ENCODE peak calls at places on chromosomes 16 and 17, in seven cellular contexts. W, P, C, L, F, Y and D are unnamed samples.

GRCh38 chr16:89001117-89002027 is 24.4 kb upstream of the CBFA2T3 start:
- DNase-seq in L (no peak), C (no peak), F (no peak), P (no peak), W (no peak), Y (no peak), D (peak)

GRCh38 chr16:1612320-1613111 is at the start of gene CRAMP1:
- DNase-seq in W (no peak), F (no peak), L (peak), C (no peak), Y (no peak), P (no peak), D (peak)

GRCh38 chr17:19357351-19358140 is 5.0 kb downstream of the B9D1 start:
- DNase-seq in F (no peak), W (no peak), C (no peak), L (no peak), P (no peak), Y (no peak), D (no peak)

GRCh38 chr16:6947291-6947690 is 385.4 kb upstream of the RBFOX1 start:
- DNase-seq in P (no peak), Y (no peak), C (no peak), L (no peak), W (no peak), F (no peak), D (no peak)

GRCh38 chr16:3656491-3657468 is 2.3 kb downstream of the DNASE1 start:
- DNase-seq in W (no peak), Y (peak), F (no peak), L (no peak), P (peak), C (no peak), D (no peak)

GRCh38 chr17:75588546-75589016 is 981 bp downstream of the MYO15B start:
- DNase-seq in Y (peak), L (no peak), C (no peak), F (no peak), P (no peak), W (peak), D (no peak)

GRCh38 chr17:14321476-14321949 is 20.6 kb downstream of the HS3ST3B1 start:
- DNase-seq in C (no peak), Y (no peak), P (no peak), W (no peak), L (no peak), F (no peak), D (no peak)

GRCh38 chr17:21394265-21394664 is 18.1 kb downstream of the KCNJ12 start:
- DNase-seq in W (no peak), C (no peak), P (no peak), F (no peak), L (peak), Y (no peak), D (no peak)

GRCh38 chr16:55294947-55295346 is 29.1 kb upstream of the IRX6 start:
- DNase-seq in L (no peak), F (no peak), Y (peak), C (no peak), W (no peak), P (no peak), D (no peak)

GRCh38 chr17:3531266-3532101 is 26.1 kb downstream of the TRPV3 start:
- DNase-seq in W (peak), Y (peak), L (no peak), F (no peak), C (no peak), P (peak), D (no peak)

GRCh38 chr16:50797456-50797855 is 55.6 kb downstream of the CYLD start:
- DNase-seq in P (no peak), C (no peak), L (no peak), Y (no peak), W (no peak), F (no peak), D (no peak)

GRCh38 chr16:870856-871561 is 70.5 kb upstream of the GNG13 start:
- DNase-seq in L (no peak), W (no peak), C (no peak), Y (no peak), P (no peak), F (no peak), D (no peak)

GRCh38 chr17:43416998-43417891 is 18.5 kb downstream of the ARL4D start:
- DNase-seq in Y (peak), F (no peak), L (no peak), C (no peak), W (peak), P (no peak), D (no peak)

GRCh38 chr17:9185142-9185541 is 163.8 kb downstream of the NTN1 start:
- DNase-seq in C (no peak), P (no peak), W (no peak), F (no peak), L (no peak), Y (no peak), D (no peak)

GRCh38 chr17:15894258-15894657 is 50.7 kb upstream of the ADORA2B start:
- DNase-seq in L (no peak), Y (no peak), P (no peak), C (no peak), F (no peak), W (no peak), D (no peak)

GRCh38 chr16:28264656-28265055 is 27.7 kb upstream of the SBK1 start:
- DNase-seq in P (no peak), W (no peak), Y (peak), C (no peak), F (no peak), L (no peak), D (no peak)

GRCh38 chr16:79947771-79948170 is 347.2 kb upstream of the MAF start:
- DNase-seq in L (no peak), W (no peak), F (no peak), P (no peak), Y (no peak), C (no peak), D (no peak)

GRCh38 chr17:70208080-70208794 is 38.9 kb downstream of the KCNJ2 start:
- DNase-seq in L (no peak), C (no peak), W (no peak), F (no peak), P (no peak), Y (no peak), D (no peak)

GRCh38 chr17:10050597-10051101 is 145.6 kb upstream of the RCVRN start:
- DNase-seq in C (peak), P (no peak), Y (no peak), W (no peak), F (no peak), L (no peak), D (no peak)

GRCh38 chr17:41464682-41465081 is 2.5 kb downstream of the KRT32 start:
- DNase-seq in F (no peak), C (peak), P (no peak), L (peak), W (peak), Y (peak), D (no peak)

GRCh38 chr17:8673621-8674020 is 43.1 kb upstream of the MYH10 start:
- DNase-seq in W (peak), P (no peak), Y (no peak), L (no peak), F (no peak), C (no peak), D (no peak)

GRCh38 chr17:57165754-57166153 is 80.7 kb downstream of the AKAP1 start:
- DNase-seq in Y (no peak), C (no peak), P (no peak), W (no peak), F (no peak), L (no peak), D (no peak)

GRCh38 chr17:82097187-82097918 is 683 bp downstream of the FASN start:
- DNase-seq in C (no peak), P (peak), Y (no peak), L (peak), F (no peak), W (peak), D (peak)

GRCh38 chr17:41545829-41546410 is 17.8 kb upstream of the KRT19 start:
- DNase-seq in W (no peak), L (no peak), P (no peak), C (no peak), F (no peak), Y (no peak), D (no peak)

GRCh38 chr17:19728114-19728495 is 11.7 kb upstream of the SLC47A2 start:
- DNase-seq in Y (peak), C (peak), L (no peak), F (peak), P (peak), W (peak), D (no peak)

GRCh38 chr17:17082878-17083277 is 40.6 kb downstream of the MPRIP start:
- DNase-seq in P (peak), C (no peak), W (no peak), L (no peak), Y (no peak), F (no peak), D (no peak)

GRCh38 chr16:28180660-28181556 is 30.9 kb downstream of the XPO6 start:
- DNase-seq in W (no peak), P (no peak), Y (no peak), L (no peak), C (no peak), F (no peak), D (no peak)

GRCh38 chr16:913817-914440 is 56.9 kb downstream of the LMF1 start:
- DNase-seq in P (no peak), F (no peak), W (no peak), Y (no peak), L (no peak), C (no peak), D (no peak)

GRCh38 chr16:51156836-51157235 is 5.8 kb upstream of the SALL1 start:
- DNase-seq in W (no peak), F (no peak), L (no peak), P (no peak), Y (no peak), C (no peak), D (no peak)

GRCh38 chr17:9279911-9280310 is 258.6 kb downstream of the NTN1 start:
- DNase-seq in F (no peak), P (no peak), Y (no peak), L (no peak), C (no peak), W (no peak), D (no peak)

GRCh38 chr17:40664582-40665333 is at the start of gene KRT222:
- DNase-seq in P (no peak), W (no peak), C (no peak), L (no peak), Y (no peak), F (no peak), D (no peak)

GRCh38 chr17:50094753-50095616 is at the start of gene PDK2:
- DNase-seq in Y (peak), P (peak), F (peak), W (peak), C (peak), L (peak), D (peak)
- TF ChIP-seq POLR2A in Y (peak), P (no peak), F (peak), W (no peak), C (peak), L (peak), D (no peak)

GRCh38 chr16:10966129-10966528 is 21.8 kb downstream of the CLEC16A start:
- DNase-seq in P (no peak), Y (no peak), W (no peak), L (no peak), F (no peak), C (no peak), D (peak)

GRCh38 chr16:10964039-10964890 is 19.9 kb downstream of the CLEC16A start:
- DNase-seq in P (peak), C (peak), Y (peak), F (no peak), L (peak), W (peak), D (peak)

GRCh38 chr16:10967981-10968380 is 23.6 kb downstream of the CLEC16A start:
- DNase-seq in Y (no peak), F (no peak), C (no peak), P (no peak), L (no peak), W (no peak), D (no peak)

GRCh38 chr16:10964891-10965326 is 20.5 kb downstream of the CLEC16A start:
- DNase-seq in P (no peak), Y (no peak), W (no peak), F (no peak), L (no peak), C (no peak), D (no peak)

GRCh38 chr16:10965440-10966039 is 21.2 kb downstream of the CLEC16A start:
- DNase-seq in F (no peak), C (no peak), L (no peak), P (no peak), Y (no peak), W (no peak), D (no peak)
- TF ChIP-seq POLR2A in F (no peak), C (no peak), L (no peak), P (no peak), Y (no peak), W (no peak), D (no peak)

DNA sequence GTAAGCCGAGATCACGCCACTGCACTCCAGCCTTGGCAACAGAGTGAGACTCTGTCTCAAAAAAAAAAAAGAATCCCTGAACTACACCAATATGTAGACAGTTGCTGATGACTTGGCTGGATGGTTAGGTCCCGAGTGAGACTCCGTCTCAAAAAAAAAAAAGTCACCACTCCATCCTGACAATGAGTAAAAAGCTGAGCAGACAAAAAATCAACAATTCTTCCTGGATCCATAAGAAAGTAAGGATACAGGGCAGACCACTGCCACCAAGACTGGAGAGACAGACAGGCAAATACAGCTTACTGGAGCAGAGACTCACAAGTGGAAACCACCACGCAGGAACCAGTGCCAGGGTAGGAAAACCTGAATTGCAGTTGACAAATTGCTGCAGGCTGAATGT is 67.1 kb upstream of the ERCC4 start:
- DNase-seq in F (no peak), C (no peak), L (no peak), W (no peak), Y (no peak), P (no peak), D (no peak)
- TF ChIP-seq POLR2A in F (no peak), C (no peak), L (no peak), W (no peak), Y (no peak), P (no peak), D (no peak)

DNA sequence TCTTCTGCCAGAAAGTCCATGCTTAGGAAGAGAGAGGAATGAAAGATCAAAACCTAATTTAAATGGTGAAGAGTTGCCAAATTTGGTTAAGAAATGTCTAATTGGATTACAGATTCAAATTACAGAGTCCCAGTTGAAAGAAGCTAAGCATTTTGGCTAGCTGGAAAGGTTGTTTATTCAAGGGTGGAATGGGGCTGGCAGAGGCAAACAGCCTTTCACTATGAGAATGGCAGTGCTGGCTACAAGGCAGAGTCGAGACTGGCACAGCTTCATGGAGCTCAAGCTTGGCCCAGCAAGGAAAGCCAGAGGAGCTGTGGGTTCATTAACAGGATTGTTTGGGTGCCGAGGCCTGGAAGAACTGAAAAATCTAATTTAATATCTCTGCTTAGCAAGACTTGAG is 13.6 kb downstream of the MAP3K3 start:
- DNase-seq in P (no peak), L (no peak), F (no peak), C (no peak), W (no peak), Y (no peak), D (no peak)
- TF ChIP-seq POLR2A in P (no peak), L (no peak), F (no peak), C (no peak), W (no peak), Y (no peak), D (no peak)

DNA sequence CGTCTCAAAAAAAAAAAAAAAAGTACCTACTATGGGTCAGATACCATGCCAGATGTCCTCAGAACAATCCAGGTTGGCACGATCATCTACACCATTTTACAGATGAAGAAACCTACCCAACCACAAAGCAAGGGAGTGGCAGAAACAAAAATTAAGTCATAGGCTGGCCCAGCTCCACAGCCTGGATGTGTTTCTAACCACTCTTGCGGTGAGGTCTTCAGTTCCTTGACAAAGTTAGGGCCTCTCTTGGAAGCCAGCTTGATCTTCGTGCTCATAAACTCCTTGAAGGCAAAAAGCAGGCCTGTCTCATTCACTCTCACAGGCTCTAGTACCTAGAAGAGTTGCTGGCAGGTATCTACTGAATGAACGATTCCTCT is 6.2 kb downstream of the GGA2 start:
- DNase-seq in C (peak), W (no peak), L (no peak), Y (peak), P (no peak), F (no peak), D (peak)
- TF ChIP-seq POLR2A in C (no peak), W (no peak), L (no peak), Y (no peak), P (no peak), F (no peak), D (no peak)

DNA sequence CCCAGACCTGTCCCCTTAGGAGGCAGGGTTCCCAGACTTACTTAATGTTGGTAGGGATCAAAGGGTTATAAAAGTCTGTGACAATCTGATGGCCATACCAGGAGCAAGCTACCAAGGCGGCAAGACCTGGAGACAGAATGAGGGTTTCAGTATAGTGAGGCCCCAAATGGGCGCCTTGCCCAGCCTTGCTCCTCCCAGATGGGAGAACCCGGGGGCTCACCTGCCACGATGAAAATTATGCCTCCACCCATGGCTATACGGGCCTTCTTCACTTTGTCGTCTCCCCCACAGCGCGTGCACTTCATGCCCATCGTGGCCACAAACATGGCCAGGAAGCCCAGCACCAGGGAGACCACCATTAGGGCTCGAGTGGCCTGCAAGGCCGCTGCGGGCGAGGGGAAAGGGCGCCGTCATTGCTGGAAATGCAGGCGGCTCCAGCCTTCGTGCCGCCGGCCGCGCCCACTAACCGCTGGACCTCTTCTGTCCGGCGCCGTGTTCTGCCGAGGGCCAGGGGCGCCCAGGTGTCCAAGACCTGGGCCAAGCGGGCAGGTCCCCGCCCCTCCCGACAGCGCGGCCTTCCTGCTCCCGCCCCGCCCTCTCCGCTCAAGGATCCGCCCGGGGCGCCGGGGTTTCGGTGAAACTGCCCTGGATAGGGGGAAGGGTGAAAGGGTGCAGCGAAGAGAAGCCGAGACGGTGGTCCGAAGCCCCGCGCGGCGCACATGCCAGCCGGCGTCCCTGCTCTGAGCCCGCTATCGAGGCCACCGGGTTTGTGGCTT is 1.5 kb downstream of the CLDN7 start:
- DNase-seq in F (no peak), Y (no peak), W (no peak), L (no peak), C (no peak), P (peak), D (peak)
- TF ChIP-seq POLR2A in F (no peak), Y (no peak), W (no peak), L (no peak), C (no peak), P (no peak), D (peak)

GRCh38 chr16:69326172-69326873 is 4.1 kb downstream of the PDF start:
- DNase-seq in L (no peak), P (no peak), W (no peak), Y (peak), F (no peak), C (no peak), D (no peak)

GRCh38 chr16:69327585-69328310 is 2.6 kb downstream of the PDF start:
- DNase-seq in C (no peak), Y (no peak), W (no peak), L (no peak), F (no peak), P (peak), D (no peak)

GRCh38 chr16:69328854-69329316 is 1.5 kb downstream of the PDF start:
- DNase-seq in W (no peak), P (peak), Y (no peak), C (no peak), F (no peak), L (no peak), D (peak)

GRCh38 chr16:69330286-69331109 is at the start of gene PDF:
- DNase-seq in W (peak), F (peak), Y (peak), P (peak), L (peak), C (peak), D (peak)

GRCh38 chr16:69329369-69330285 is 761 bp downstream of the PDF start:
- DNase-seq in P (peak), F (no peak), Y (no peak), L (no peak), C (no peak), W (no peak), D (peak)
- TF ChIP-seq POLR2A in P (no peak), F (no peak), Y (no peak), L (no peak), C (no peak), W (no peak), D (no peak)

GRCh38 chr16:85286066-85286712 is 173.9 kb upstream of the CIBAR2 start:
- DNase-seq in W (no peak), L (no peak), F (no peak), C (peak), Y (peak), P (no peak), D (no peak)
- TF ChIP-seq POLR2A in W (no peak), L (no peak), F (no peak), C (no peak), Y (peak), P (no peak), D (no peak)